ENCODE peak calls at places on chromosomes 1 and 21, in seven cellular contexts. N is NCI-H1092; X is dermis blood vessel endothelial cell; T is stimulated activated CD4-positive, alpha-beta T cell treated with anti-CD3 and anti-CD28 coated beads, TNF-alpha, amount 100 ng/mL, for 1 hour; W is NCI-H1436; Q is astrocyte of the spinal cord; M is right cardiac atrium. C is an unnamed sample.

GRCh38 chr1:116334868-116335649 is 38.0 kb upstream of the ATP1A1 start:
- DNase-seq in N (no peak), X (peak), T (no peak), W (no peak), Q (no peak), M (no peak), C (no peak)

GRCh38 chr1:94580367-94581115 is 39.0 kb upstream of the F3 start:
- DNase-seq in N (no peak), X (no peak), T (no peak), W (no peak), Q (peak), M (no peak), C (no peak)

GRCh38 chr1:86928819-86929218 is 14.4 kb downstream of the HS2ST1 start:
- DNase-seq in N (no peak), X (no peak), T (no peak), W (no peak), Q (no peak), M (no peak), C (no peak)

GRCh38 chr1:179883739-179884138 is 1.7 kb downstream of the TOR1AIP1 start:
- DNase-seq in N (no peak), X (peak), T (peak), W (no peak), Q (peak), M (no peak), C (peak)

GRCh38 chr21:34235514-34235913 is 128.3 kb upstream of the KCNE2 start:
- DNase-seq in N (no peak), X (no peak), T (no peak), W (no peak), Q (no peak), M (no peak), C (no peak)

GRCh38 chr1:95257758-95258157 is 23.7 kb downstream of the RWDD3 start:
- DNase-seq in N (no peak), X (no peak), T (no peak), W (no peak), Q (no peak), M (no peak), C (peak)

GRCh38 chr1:53519412-53519811 is 60.2 kb downstream of the DMRTB1 start:
- DNase-seq in N (no peak), X (no peak), T (no peak), W (no peak), Q (peak), M (no peak), C (no peak)

GRCh38 chr1:56472860-56473259 is 106.5 kb downstream of the PLPP3 start:
- DNase-seq in N (no peak), X (no peak), T (no peak), W (no peak), Q (no peak), M (no peak), C (no peak)

GRCh38 chr1:150708595-150708994 is 11.6 kb upstream of the GOLPH3L start:
- DNase-seq in N (no peak), X (no peak), T (no peak), W (no peak), Q (no peak), M (no peak), C (no peak)

GRCh38 chr1:165129568-165130164 is 226.8 kb downstream of the LMX1A start:
- DNase-seq in N (peak), X (peak), T (no peak), W (peak), Q (peak), M (peak), C (peak)

GRCh38 chr1:160076295-160076694 is 5.0 kb upstream of the KCNJ9 start:
- DNase-seq in N (no peak), X (no peak), T (no peak), W (no peak), Q (peak), M (no peak), C (no peak)

GRCh38 chr1:58845947-58846346 is 62.1 kb upstream of the JUN start:
- DNase-seq in N (no peak), X (no peak), T (no peak), W (no peak), Q (no peak), M (no peak), C (no peak)

GRCh38 chr1:216742625-216743024 is 19.4 kb upstream of the ESRRG start:
- DNase-seq in N (peak), X (no peak), T (no peak), W (no peak), Q (peak), M (no peak), C (no peak)

GRCh38 chr21:41536827-41537103 is 28.8 kb upstream of the TMPRSS2 start:
- DNase-seq in N (no peak), X (no peak), T (no peak), W (no peak), Q (no peak), M (no peak), C (no peak)

GRCh38 chr1:204837440-204838084 is 33.1 kb upstream of the NFASC start:
- DNase-seq in N (no peak), X (peak), T (no peak), W (no peak), Q (peak), M (no peak), C (no peak)

GRCh38 chr1:145719230-145720079 is at the start of gene CD160:
- DNase-seq in N (no peak), X (no peak), T (no peak), W (no peak), Q (no peak), M (no peak), C (no peak)

GRCh38 chr1:53481456-53481855 is 22.3 kb downstream of the DMRTB1 start:
- DNase-seq in N (no peak), X (no peak), T (no peak), W (no peak), Q (no peak), M (no peak), C (no peak)

GRCh38 chr21:32807717-32808380 is 36.3 kb upstream of the PAXBP1 start:
- DNase-seq in N (no peak), X (peak), T (no peak), W (no peak), Q (peak), M (no peak), C (no peak)

GRCh38 chr1:67614511-67614934 is 70.5 kb upstream of the GADD45A start:
- DNase-seq in N (no peak), X (no peak), T (no peak), W (no peak), Q (no peak), M (no peak), C (no peak)

GRCh38 chr1:205588691-205589445 is 42.9 kb downstream of the ELK4 start:
- DNase-seq in N (no peak), X (peak), T (no peak), W (peak), Q (peak), M (no peak), C (no peak)